ENCODE peak calls at places on chromosomes 2 and 18, in four cellular contexts. One of them, this sample, is unnamed.

GRCh38 chr2:188381614-188382013 is 89.9 kb downstream of the GULP1 start:
- DNase-seq in IMR-90: peak
- DNase-seq in thyroid gland: no peak
- DNase-seq in heart left ventricle: no peak
- DNase-seq in this sample: no peak

GRCh38 chr2:23620841-23621341 is 235.9 kb downstream of the KLHL29 start:
- DNase-seq in heart left ventricle: peak
- DNase-seq in thyroid gland: peak
- DNase-seq in IMR-90: peak
- DNase-seq in this sample: no peak

GRCh38 chr2:175807031-175807873 is 194.8 kb downstream of the LNPK start:
- DNase-seq in heart left ventricle: no peak
- DNase-seq in thyroid gland: no peak
- DNase-seq in IMR-90: peak
- DNase-seq in this sample: no peak

GRCh38 chr2:136248242-136248641 is 130.3 kb upstream of the CXCR4 start:
- DNase-seq in thyroid gland: no peak
- DNase-seq in heart left ventricle: peak
- DNase-seq in IMR-90: peak
- DNase-seq in this sample: no peak

GRCh38 chr2:187500585-187501359 is 52.7 kb upstream of the CALCRL start:
- DNase-seq in heart left ventricle: no peak
- DNase-seq in IMR-90: peak
- DNase-seq in thyroid gland: no peak
- DNase-seq in this sample: no peak

GRCh38 chr18:11283531-11284071 is 134.2 kb upstream of the PIEZO2 start:
- DNase-seq in IMR-90: no peak
- DNase-seq in thyroid gland: no peak
- DNase-seq in heart left ventricle: no peak
- DNase-seq in this sample: no peak

GRCh38 chr2:113828086-113828742 is 61.7 kb upstream of the ACTR3 start:
- DNase-seq in thyroid gland: no peak
- DNase-seq in heart left ventricle: no peak
- DNase-seq in IMR-90: no peak
- DNase-seq in this sample: no peak

GRCh38 chr2:162475661-162476060 is 131.7 kb downstream of the GCA start:
- DNase-seq in heart left ventricle: no peak
- DNase-seq in IMR-90: no peak
- DNase-seq in thyroid gland: no peak
- DNase-seq in this sample: no peak

GRCh38 chr2:53018830-53019425 is 748.7 kb upstream of the CHAC2 start:
- DNase-seq in thyroid gland: no peak
- DNase-seq in heart left ventricle: no peak
- DNase-seq in IMR-90: peak
- DNase-seq in this sample: no peak

GRCh38 chr18:37574113-37574512 is 8.5 kb upstream of the CELF4 start:
- DNase-seq in heart left ventricle: no peak
- DNase-seq in thyroid gland: no peak
- DNase-seq in IMR-90: no peak
- DNase-seq in this sample: no peak

GRCh38 chr18:38750786-38751185 is 1185.2 kb upstream of the CELF4 start:
- DNase-seq in IMR-90: no peak
- DNase-seq in heart left ventricle: no peak
- DNase-seq in thyroid gland: no peak
- DNase-seq in this sample: no peak

GRCh38 chr2:8481463-8482009 is 200.3 kb upstream of the ID2 start:
- DNase-seq in heart left ventricle: no peak
- DNase-seq in thyroid gland: no peak
- DNase-seq in IMR-90: no peak
- DNase-seq in this sample: no peak

GRCh38 chr2:176097820-176098365 is 1.7 kb upstream of the HOXD12 start:
- DNase-seq in thyroid gland: no peak
- DNase-seq in IMR-90: no peak
- DNase-seq in heart left ventricle: no peak
- DNase-seq in this sample: no peak

GRCh38 chr2:136112949-136113766 is 4.8 kb downstream of the CXCR4 start:
- DNase-seq in thyroid gland: no peak
- DNase-seq in heart left ventricle: no peak
- DNase-seq in IMR-90: no peak
- DNase-seq in this sample: no peak

GRCh38 chr18:2515408-2515807 is 55.9 kb downstream of the METTL4 start:
- DNase-seq in heart left ventricle: no peak
- DNase-seq in thyroid gland: no peak
- DNase-seq in IMR-90: peak
- DNase-seq in this sample: no peak

GRCh38 chr2:72442270-72442669 is 294.6 kb upstream of the CYP26B1 start:
- DNase-seq in IMR-90: no peak
- DNase-seq in heart left ventricle: no peak
- DNase-seq in thyroid gland: no peak
- DNase-seq in this sample: no peak

GRCh38 chr2:38622210-38622609 is 19.5 kb upstream of the HNRNPLL start:
- DNase-seq in IMR-90: no peak
- DNase-seq in heart left ventricle: no peak
- DNase-seq in thyroid gland: no peak
- DNase-seq in this sample: no peak

GRCh38 chr2:227402959-227403358 is 15.2 kb upstream of the SCYGR1 start:
- DNase-seq in thyroid gland: no peak
- DNase-seq in IMR-90: no peak
- DNase-seq in heart left ventricle: no peak
- DNase-seq in this sample: no peak

GRCh38 chr2:106130251-106130998 is 63.7 kb downstream of the UXS1 start:
- DNase-seq in heart left ventricle: no peak
- DNase-seq in thyroid gland: no peak
- DNase-seq in IMR-90: no peak
- DNase-seq in this sample: no peak

DNA sequence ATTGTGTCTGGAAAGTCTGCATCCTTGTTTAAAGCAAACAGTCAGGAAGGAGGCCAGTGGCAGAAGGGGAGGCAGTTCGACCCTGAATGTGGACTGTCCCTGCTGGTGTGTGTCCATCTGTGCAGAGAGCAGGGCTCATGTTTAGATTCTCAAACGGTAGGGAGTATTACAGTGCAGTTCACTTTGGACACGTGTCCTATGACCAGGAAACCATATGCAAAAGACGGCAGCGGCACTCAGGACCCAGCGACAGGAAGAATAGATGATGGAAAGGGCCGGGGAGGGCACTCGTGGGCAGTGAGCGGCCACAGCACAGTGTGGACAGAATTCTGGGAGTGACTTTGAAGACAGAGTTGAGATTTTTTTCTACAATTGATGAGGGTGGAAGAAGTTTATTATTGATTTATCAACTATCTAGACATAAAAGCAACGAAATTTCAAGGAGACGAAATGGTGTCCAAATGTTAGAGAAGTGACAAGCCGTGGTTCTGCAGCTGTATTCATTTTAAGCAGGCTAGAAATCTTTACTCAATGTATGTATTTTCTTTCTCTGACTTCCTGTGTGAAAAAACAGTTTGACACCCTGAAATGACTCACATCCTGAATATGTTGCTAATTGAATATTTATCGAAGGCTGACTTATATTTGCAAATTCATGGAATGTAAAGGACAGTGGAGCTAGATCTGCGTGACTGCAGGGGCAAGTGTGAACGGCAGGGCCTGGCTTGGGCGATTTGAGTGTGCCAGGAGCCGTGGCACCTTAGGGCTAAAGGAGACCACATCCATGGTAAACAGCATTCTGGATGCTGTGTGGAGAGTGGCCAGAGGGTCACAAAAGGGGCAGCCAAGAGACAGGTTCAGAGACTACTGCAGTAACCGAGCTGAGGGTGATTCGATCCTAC is 214.2 kb downstream of the PTGR3 start:
- DNase-seq in heart left ventricle: no peak
- DNase-seq in thyroid gland: no peak
- DNase-seq in IMR-90: peak
- DNase-seq in this sample: no peak
- H3K4me3 ChIP-seq in heart left ventricle: no peak
- H3K4me3 ChIP-seq in thyroid gland: no peak
- H3K4me3 ChIP-seq in IMR-90: no peak
- H3K4me3 ChIP-seq in this sample: no peak

GRCh38 chr18:73340135-73340934 is 472.5 kb upstream of the NETO1 start:
- DNase-seq in IMR-90: peak
- DNase-seq in heart left ventricle: no peak
- DNase-seq in thyroid gland: peak
- DNase-seq in this sample: no peak
- H3K27ac ChIP-seq in IMR-90: no peak
- H3K27ac ChIP-seq in heart left ventricle: no peak
- H3K27ac ChIP-seq in thyroid gland: peak
- H3K27ac ChIP-seq in this sample: no peak

GRCh38 chr2:159773876-159774275 is 24.1 kb downstream of the CD302 start:
- DNase-seq in heart left ventricle: no peak
- DNase-seq in IMR-90: peak
- DNase-seq in thyroid gland: no peak
- DNase-seq in this sample: no peak

GRCh38 chr2:159776321-159776720 is 21.7 kb downstream of the CD302 start:
- DNase-seq in IMR-90: no peak
- DNase-seq in thyroid gland: no peak
- DNase-seq in heart left ventricle: no peak
- DNase-seq in this sample: no peak

GRCh38 chr2:159775006-159775405 is 23.0 kb downstream of the CD302 start:
- DNase-seq in thyroid gland: no peak
- DNase-seq in heart left ventricle: no peak
- DNase-seq in IMR-90: peak
- DNase-seq in this sample: no peak

GRCh38 chr2:159773426-159773825 is 24.6 kb downstream of the CD302 start:
- DNase-seq in IMR-90: peak
- DNase-seq in thyroid gland: no peak
- DNase-seq in heart left ventricle: no peak
- DNase-seq in this sample: no peak

DNA sequence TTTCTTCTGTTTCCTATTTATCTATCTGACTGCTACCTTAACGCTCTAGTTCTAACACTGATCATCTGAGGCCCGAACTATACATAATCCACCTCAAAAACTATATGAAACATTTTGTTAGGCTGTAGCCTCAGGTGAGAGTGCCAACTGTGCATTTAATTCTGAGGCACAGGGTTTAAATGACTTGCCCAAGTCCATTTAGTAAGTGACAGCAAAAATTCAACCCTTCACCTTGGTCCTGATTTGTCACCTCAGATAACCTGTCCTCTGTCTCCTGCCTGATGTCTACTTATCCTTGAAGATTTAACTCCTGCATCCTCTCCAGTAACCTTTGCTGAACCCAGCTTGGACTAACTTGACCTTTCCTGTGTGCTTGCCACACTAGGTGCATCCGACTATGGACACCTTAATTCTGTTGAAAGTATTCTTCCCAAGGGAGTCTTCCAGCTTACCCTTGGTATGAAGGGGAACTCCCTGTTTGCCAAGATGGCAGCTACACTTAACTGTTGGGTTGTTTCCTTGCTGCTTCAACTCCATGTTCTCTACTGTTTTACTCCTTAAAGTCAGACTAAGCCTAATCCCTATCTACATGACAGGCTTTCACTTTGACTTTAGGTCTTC is 23.5 kb downstream of the CD302 start:
- DNase-seq in thyroid gland: no peak
- DNase-seq in heart left ventricle: no peak
- DNase-seq in IMR-90: no peak
- DNase-seq in this sample: no peak
- TF ChIP-seq POLR2A in thyroid gland: no peak
- TF ChIP-seq POLR2A in heart left ventricle: no peak
- TF ChIP-seq POLR2A in IMR-90: peak
- TF ChIP-seq POLR2A in this sample: no peak

GRCh38 chr2:64727843-64728463 is 74.2 kb upstream of the SERTAD2 start:
- DNase-seq in IMR-90: no peak
- DNase-seq in thyroid gland: peak
- DNase-seq in heart left ventricle: no peak
- DNase-seq in this sample: no peak
- H3K4me3 ChIP-seq in IMR-90: no peak
- H3K4me3 ChIP-seq in thyroid gland: no peak
- H3K4me3 ChIP-seq in heart left ventricle: no peak
- H3K4me3 ChIP-seq in this sample: no peak

GRCh38 chr2:68565273-68565672 is 78.1 kb upstream of the PROKR1 start:
- DNase-seq in heart left ventricle: no peak
- DNase-seq in thyroid gland: no peak
- DNase-seq in IMR-90: no peak
- DNase-seq in this sample: no peak
- H3K27ac ChIP-seq in heart left ventricle: no peak
- H3K27ac ChIP-seq in thyroid gland: no peak
- H3K27ac ChIP-seq in IMR-90: no peak
- H3K27ac ChIP-seq in this sample: no peak